ENCODE peak calls at places on chromosomes 6 and 20, in four cellular contexts. K is NCI-H774; H is effector CD4-positive, alpha-beta T cell; N is AG09309. E is an unnamed sample.

GRCh38 chr20:49990310-49990720 is 7.5 kb downstream of the SNAI1 start:
- DNase-seq in K (no peak), H (no peak), N (no peak), E (no peak)

GRCh38 chr20:58832442-58832841 is 18.3 kb downstream of the GNAS-AS1 start:
- DNase-seq in K (no peak), H (no peak), N (no peak), E (no peak)

GRCh38 chr6:22134308-22134707 is 162.5 kb downstream of the PRL start:
- DNase-seq in K (no peak), H (no peak), N (no peak), E (no peak)

GRCh38 chr6:113934101-113934500 is 36.8 kb downstream of the HDAC2 start:
- DNase-seq in K (no peak), H (no peak), N (no peak), E (no peak)

GRCh38 chr6:132062626-132063025 is 111.5 kb upstream of the CCN2 start:
- DNase-seq in K (no peak), H (no peak), N (no peak), E (no peak)

GRCh38 chr20:58826271-58826670 is 24.4 kb downstream of the GNAS-AS1 start:
- DNase-seq in K (no peak), H (no peak), N (no peak), E (no peak)

GRCh38 chr6:129901910-129902309 is 40.8 kb upstream of the TMEM244 start:
- DNase-seq in K (no peak), H (no peak), N (no peak), E (no peak)

GRCh38 chr20:19408971-19409370 is 196.5 kb downstream of the SLC24A3 start:
- DNase-seq in K (no peak), H (no peak), N (no peak), E (no peak)

GRCh38 chr6:105136433-105137350 is 43.1 kb downstream of the POPDC3 start:
- DNase-seq in K (peak; percentile 70), H (no peak), N (no peak), E (no peak)

GRCh38 chr20:37651932-37652331 is 41.9 kb upstream of the CTNNBL1 start:
- DNase-seq in K (no peak), H (no peak), N (no peak), E (peak; percentile 61)

GRCh38 chr6:111447051-111447450 is 36.0 kb downstream of the REV3L start:
- DNase-seq in K (no peak), H (no peak), N (peak; percentile 16), E (no peak)

GRCh38 chr6:3997144-3997770 is 81.7 kb downstream of the FAM217A start:
- DNase-seq in K (no peak), H (no peak), N (no peak), E (no peak)

GRCh38 chr6:165663736-165664552 is 903 bp upstream of the PDE10A start:
- DNase-seq in K (no peak), H (no peak), N (no peak), E (no peak)

GRCh38 chr6:52595796-52596130 is 18.9 kb upstream of the TRAM2 start:
- DNase-seq in K (no peak), H (no peak), N (no peak), E (peak; percentile 29)

GRCh38 chr20:63861981-63862901 is 943 bp downstream of the ABHD16B start:
- DNase-seq in K (no peak), H (no peak), N (no peak), E (no peak)

GRCh38 chr20:39676857-39677351 is 714.8 kb downstream of the DHX35 start:
- DNase-seq in K (peak; percentile 56), H (no peak), N (no peak), E (no peak)

GRCh38 chr6:17156112-17156921 is 54.5 kb downstream of the STMND1 start:
- DNase-seq in K (peak; percentile 63), H (peak; percentile 65), N (peak; percentile 79), E (peak; percentile 23)

GRCh38 chr6:88916615-88917198 is 46.7 kb downstream of the RNGTT start:
- DNase-seq in K (no peak), H (no peak), N (no peak), E (no peak)

GRCh38 chr6:139531148-139531547 is 156.7 kb upstream of the CITED2 start:
- DNase-seq in K (no peak), H (peak; percentile 34), N (no peak), E (no peak)

GRCh38 chr6:129440691-129441090 is 269.3 kb downstream of the ARHGAP18 start:
- DNase-seq in K (no peak), H (no peak), N (peak; percentile 1), E (no peak)

GRCh38 chr20:21241400-21241799 is 61.7 kb upstream of the XRN2 start:
- DNase-seq in K (peak; percentile 65), H (no peak), N (no peak), E (no peak)

GRCh38 chr6:29564875-29565274 is 5.3 kb upstream of the UBD start:
- DNase-seq in K (no peak), H (no peak), N (no peak), E (no peak)

GRCh38 chr6:25302677-25303128 is 23.5 kb downstream of the CARMIL1 start:
- DNase-seq in K (peak; percentile 13), H (no peak), N (peak; percentile 82), E (peak; percentile 31)

GRCh38 chr6:46521464-46521971 is 30.3 kb upstream of the RCAN2 start:
- DNase-seq in K (no peak), H (no peak), N (no peak), E (no peak)